ENCODE peak calls at places on chromosomes 13 and 19, in four cellular contexts. R, T, F and X are unnamed samples.
A peak's percentile ranks its signal among the peaks of the same experiment; 100 is the strongest.

GRCh38 chr13:28623782-28624706 is 34.9 kb upstream of the POMP start:
- DNase-seq in R (no peak), T (no peak), F (no peak), X (no peak)

GRCh38 chr19:35764432-35765315 is 6.7 kb downstream of the PROSER3 start:
- DNase-seq in R (no peak), T (no peak), F (no peak), X (no peak)

GRCh38 chr19:45115809-45116615 is 23.0 kb downstream of the PPP1R37 start:
- DNase-seq in R (no peak), T (no peak), F (no peak), X (no peak)

GRCh38 chr19:9941236-9941635 is 4.9 kb upstream of the OLFM2 start:
- DNase-seq in R (no peak), T (no peak), F (no peak), X (no peak)

GRCh38 chr13:52862358-52863206 is 14.1 kb upstream of the PCDH8 start:
- DNase-seq in R (no peak), T (no peak), F (peak; percentile 74), X (no peak)

GRCh38 chr19:50252111-50252886 is 48.9 kb downstream of the MYH14 start:
- DNase-seq in R (no peak), T (peak; percentile 8), F (peak; percentile 82), X (no peak)

GRCh38 chr13:29956771-29957170 is 106.4 kb upstream of the UBL3 start:
- DNase-seq in R (no peak), T (no peak), F (no peak), X (no peak)

GRCh38 chr13:114167445-114167844 is 11.6 kb upstream of the CFAP97D2 start:
- DNase-seq in R (no peak), T (no peak), F (no peak), X (no peak)

GRCh38 chr13:41634407-41634806 is 177.1 kb downstream of the RGCC start:
- DNase-seq in R (no peak), T (no peak), F (no peak), X (no peak)

GRCh38 chr13:27419333-27419732 is 5.1 kb upstream of the GTF3A start:
- DNase-seq in R (no peak), T (no peak), F (no peak), X (no peak)

GRCh38 chr19:710767-711166 is 2.0 kb downstream of the PALM start:
- DNase-seq in R (no peak), T (no peak), F (no peak), X (peak; percentile 20)

GRCh38 chr19:4851551-4852290 is 15.7 kb downstream of the PLIN3 start:
- DNase-seq in R (peak; percentile 72), T (peak; percentile 61), F (peak; percentile 92), X (peak; percentile 39)

GRCh38 chr19:38143847-38144246 is 80.2 kb downstream of the DPF1 start:
- DNase-seq in R (no peak), T (no peak), F (no peak), X (no peak)

GRCh38 chr13:46521486-46521885 is 31.5 kb upstream of the LRCH1 start:
- DNase-seq in R (no peak), T (no peak), F (no peak), X (no peak)

GRCh38 chr19:55641376-55642152 is 762 bp downstream of the ZNF580 start:
- DNase-seq in R (no peak), T (no peak), F (no peak), X (no peak)

GRCh38 chr13:80074143-80074752 is 266.7 kb downstream of the SPRY2 start:
- DNase-seq in R (no peak), T (no peak), F (peak; percentile 13), X (no peak)

GRCh38 chr19:35142531-35143230 is 374 bp upstream of the FXYD7 start:
- DNase-seq in R (no peak), T (peak; percentile 74), F (peak; percentile 80), X (no peak)

GRCh38 chr13:40031031-40031430 is 375.6 kb downstream of the COG6 start:
- DNase-seq in R (no peak), T (no peak), F (no peak), X (peak; percentile 52)

GRCh38 chr13:48977973-48978372 is 2.3 kb downstream of the FNDC3A start:
- DNase-seq in R (no peak), T (no peak), F (no peak), X (peak; percentile 23)

GRCh38 chr13:73998631-73999030 is 135.6 kb downstream of the KLF12 start:
- DNase-seq in R (no peak), T (no peak), F (no peak), X (no peak)

GRCh38 chr13:71213252-71213821 is 653.7 kb downstream of the DACH1 start:
- DNase-seq in R (no peak), T (no peak), F (no peak), X (no peak)

GRCh38 chr13:108486096-108486495 is 143.3 kb upstream of the MYO16 start:
- DNase-seq in R (no peak), T (no peak), F (no peak), X (no peak)

GRCh38 chr13:104586010-104586746 is 1520.0 kb upstream of the SLC10A2 start:
- DNase-seq in R (no peak), T (no peak), F (no peak), X (peak; percentile 85)

GRCh38 chr13:40152145-40152544 is 496.7 kb downstream of the COG6 start:
- DNase-seq in R (no peak), T (no peak), F (no peak), X (peak; percentile 75)

GRCh38 chr13:40562975-40563349 is 103.5 kb downstream of the FOXO1 start:
- DNase-seq in R (no peak), T (no peak), F (no peak), X (peak; percentile 34)

GRCh38 chr13:101144808-101145419 is 271.4 kb downstream of the NALCN start:
- DNase-seq in R (no peak), T (no peak), F (no peak), X (peak; percentile 74)

GRCh38 chr19:16566161-16566560 is 6.1 kb downstream of the SLC35E1 start:
- DNase-seq in R (no peak), T (peak; percentile 61), F (no peak), X (no peak)

GRCh38 chr19:55684946-55685681 is 10.1 kb downstream of the EPN1 start:
- DNase-seq in R (no peak), T (no peak), F (no peak), X (no peak)

GRCh38 chr19:43353606-43354304 is at the start of gene CD177:
- DNase-seq in R (no peak), T (no peak), F (no peak), X (no peak)

GRCh38 chr13:26465954-26466353 is 91.5 kb upstream of the WASF3 start:
- DNase-seq in R (no peak), T (no peak), F (no peak), X (no peak)

GRCh38 chr13:46521921-46522691 is 30.9 kb upstream of the LRCH1 start:
- DNase-seq in R (no peak), T (no peak), F (no peak), X (no peak)

GRCh38 chr13:110937511-110938303 is 22.8 kb upstream of the ANKRD10 start:
- DNase-seq in R (no peak), T (no peak), F (no peak), X (no peak)